ENCODE peak calls at places on chromosomes 11 and 22, in eight cellular contexts. G is HFFc6, J is progenitor cell of endocrine pancreas, O is GM13976, V is WTC11, M is thoracic aorta, E is upper lobe of right lung, Q is CD14-positive monocyte. Z is an unnamed sample.

GRCh38 chr11:36092314-36093030 is 148.6 kb downstream of the LDLRAD3 start:
- DNase-seq in G (no peak), J (no peak), O (no peak), V (peak; percentile 33), M (no peak), E (no peak), Q (no peak), Z (no peak)

GRCh38 chr11:34599406-34599901 is 21.4 kb upstream of the EHF start:
- DNase-seq in G (peak; percentile 90), J (no peak), O (no peak), V (no peak), M (no peak), E (no peak), Q (no peak), Z (no peak)

GRCh38 chr11:32500001-32500400 is 64.7 kb upstream of the WT1 start:
- DNase-seq in G (no peak), J (no peak), O (no peak), V (no peak), M (no peak), E (no peak), Q (no peak), Z (no peak)

GRCh38 chr11:123755813-123756212 is 1.5 kb upstream of the OR6X1 start:
- DNase-seq in G (no peak), J (no peak), O (no peak), V (no peak), M (no peak), E (no peak), Q (no peak), Z (no peak)

GRCh38 chr11:129117595-129118350 is 74.4 kb downstream of the ARHGAP32 start:
- DNase-seq in G (peak; percentile 44), J (no peak), O (peak; percentile 33), V (peak; percentile 19), M (no peak), E (no peak), Q (no peak), Z (no peak)

GRCh38 chr11:22432331-22433065 is 94.3 kb downstream of the SLC17A6 start:
- DNase-seq in G (no peak), J (no peak), O (peak; percentile 17), V (peak; percentile 74), M (no peak), E (no peak), Q (no peak), Z (peak; percentile 60)

GRCh38 chr22:44944891-44945600 is 64.8 kb downstream of the PHF21B start:
- DNase-seq in G (no peak), J (no peak), O (no peak), V (no peak), M (no peak), E (no peak), Q (no peak), Z (no peak)

GRCh38 chr11:120224386-120224785 is 13.6 kb downstream of the OAF start:
- DNase-seq in G (no peak), J (no peak), O (no peak), V (no peak), M (no peak), E (no peak), Q (no peak), Z (no peak)

GRCh38 chr11:128146926-128147605 is 440.3 kb downstream of the ETS1 start:
- DNase-seq in G (no peak), J (no peak), O (no peak), V (no peak), M (no peak), E (no peak), Q (no peak), Z (no peak)

GRCh38 chr22:19641254-19641982 is 72.9 kb upstream of the SEPTIN5 start:
- DNase-seq in G (no peak), J (peak; percentile 62), O (no peak), V (peak; percentile 85), M (no peak), E (no peak), Q (no peak), Z (no peak)

GRCh38 chr11:102473543-102473942 is 21.0 kb upstream of the TMEM123 start:
- DNase-seq in G (no peak), J (no peak), O (no peak), V (no peak), M (no peak), E (no peak), Q (no peak), Z (no peak)

GRCh38 chr22:50189184-50189848 is 3.6 kb downstream of the TRABD start:
- DNase-seq in G (no peak), J (no peak), O (no peak), V (no peak), M (no peak), E (no peak), Q (peak; percentile 45), Z (no peak)

GRCh38 chr11:133403900-133404299 is 128.4 kb downstream of the OPCML start:
- DNase-seq in G (no peak), J (no peak), O (no peak), V (peak; percentile 54), M (no peak), E (no peak), Q (no peak), Z (no peak)

GRCh38 chr11:72624496-72625201 is 49.6 kb downstream of the PDE2A start:
- DNase-seq in G (no peak), J (no peak), O (no peak), V (no peak), M (no peak), E (no peak), Q (peak; percentile 92), Z (no peak)

GRCh38 chr22:27986459-27986858 is 67.4 kb upstream of the PITPNB start:
- DNase-seq in G (no peak), J (no peak), O (no peak), V (no peak), M (no peak), E (no peak), Q (no peak), Z (no peak)

DNA sequence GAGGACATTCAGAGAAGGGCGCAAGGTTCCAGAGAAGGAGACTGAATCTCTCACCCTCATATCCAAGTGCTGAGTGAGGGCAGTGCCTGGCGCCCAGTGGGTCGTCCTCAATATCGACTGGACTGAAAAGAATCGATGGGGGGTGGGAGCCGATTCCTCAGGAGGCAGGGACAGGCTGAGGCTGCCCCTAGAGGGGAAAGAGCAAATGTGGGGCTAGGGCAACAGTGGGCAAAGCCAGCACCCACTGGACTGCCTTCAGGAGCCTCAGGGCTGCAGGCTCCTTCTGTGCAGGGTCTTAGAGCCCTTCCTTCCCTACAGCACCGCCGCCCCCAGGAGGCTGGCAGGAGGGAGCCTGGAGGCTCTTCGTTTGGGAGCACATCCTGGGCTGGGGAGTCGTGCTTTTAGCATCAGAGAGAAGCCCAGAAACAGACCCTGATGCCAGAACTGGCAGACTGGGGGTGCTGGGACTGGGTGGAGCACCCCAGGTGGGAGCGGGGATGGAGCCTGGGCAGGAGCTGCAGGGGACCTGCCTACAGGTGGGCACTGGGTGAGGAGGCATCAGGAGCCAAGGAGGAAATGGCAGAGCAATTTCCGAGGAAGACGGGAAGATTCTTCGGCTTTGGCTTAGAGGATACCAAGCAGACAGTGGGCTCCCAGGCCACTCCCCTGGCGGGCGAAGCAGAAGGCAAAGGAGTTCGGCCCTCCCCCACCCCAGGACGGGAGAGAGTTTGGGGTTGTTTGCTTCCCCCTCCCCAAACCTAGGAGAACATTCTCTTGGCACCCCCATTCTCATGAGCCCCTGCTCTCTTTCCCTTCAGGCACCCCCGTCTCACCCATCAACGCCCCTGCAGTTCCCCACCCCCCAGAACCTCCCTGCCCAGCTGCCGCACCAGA is 1.2 kb downstream of the SYT7 start:
- DNase-seq in G (no peak), J (no peak), O (no peak), V (no peak), M (no peak), E (no peak), Q (no peak), Z (no peak)
- TF ChIP-seq CTCF in G (peak; percentile 45), J (peak; percentile 10), O (no peak), V (no peak), M (no peak), E (no peak), Q (no peak), Z (no peak)

GRCh38 chr11:55701429-55701828 is 39.4 kb downstream of the OR4C6 start:
- DNase-seq in G (no peak), J (no peak), O (no peak), V (no peak), M (no peak), E (no peak), Q (no peak), Z (no peak)

DNA sequence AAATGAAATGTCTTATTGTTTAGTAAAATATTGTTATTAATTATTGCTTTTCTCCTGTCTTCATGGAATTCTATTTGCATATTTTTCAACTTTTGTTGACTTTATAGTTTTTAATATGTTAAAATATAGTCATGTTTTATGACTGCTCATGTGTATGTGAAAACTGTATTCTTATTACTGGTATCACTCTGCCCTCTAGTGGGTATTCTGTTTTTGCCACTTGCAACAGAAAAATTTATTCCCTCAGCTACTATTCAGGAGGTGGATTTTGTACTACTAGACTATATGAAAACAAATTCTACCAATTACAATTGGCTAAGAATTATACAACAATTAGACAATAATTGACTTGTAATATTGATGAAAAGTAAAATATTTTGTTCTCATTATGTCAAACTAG is 45.0 kb downstream of the OR4C6 start:
- DNase-seq in G (peak; percentile 12), J (no peak), O (peak; percentile 29), V (no peak), M (no peak), E (no peak), Q (no peak), Z (no peak)
- TF ChIP-seq CTCF in G (peak; percentile 78), J (peak; percentile 41), O (peak; percentile 36), V (peak; percentile 32), M (no peak), E (peak; percentile 52), Q (no peak), Z (peak; percentile 84)

DNA sequence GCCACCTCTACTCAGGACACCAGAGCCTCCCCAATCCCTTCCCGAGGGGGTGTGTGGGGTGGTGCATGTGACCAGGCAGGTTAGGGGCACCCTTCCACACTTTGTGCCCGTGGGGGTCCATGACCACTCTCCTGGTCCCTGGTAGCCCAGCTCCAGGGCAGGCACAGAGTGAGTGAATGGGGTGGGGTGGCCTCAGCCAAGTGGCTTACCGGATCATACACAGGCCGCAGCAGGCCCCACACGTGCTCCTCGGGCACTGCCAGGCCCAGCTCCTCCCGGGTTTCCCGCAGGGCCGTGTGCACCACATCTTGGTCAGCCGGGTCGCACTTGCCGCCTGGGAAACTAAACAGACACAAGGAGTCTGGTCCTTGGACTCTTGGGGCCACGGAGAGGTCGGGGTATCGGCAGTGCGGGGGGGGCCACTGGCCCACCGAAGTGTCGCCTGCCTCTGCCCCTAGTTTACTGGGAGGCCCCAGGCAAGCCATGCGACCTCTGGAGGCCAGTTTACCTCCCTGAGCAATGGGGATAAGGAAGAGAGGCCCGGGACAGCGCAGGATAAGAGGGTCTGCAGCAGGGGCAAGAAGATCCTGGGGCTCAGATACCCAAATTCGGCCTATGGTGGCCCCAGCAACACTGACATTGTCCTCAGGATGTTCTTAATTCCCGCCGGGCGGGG is 889 bp downstream of the NUDT8 start:
- DNase-seq in G (no peak), J (no peak), O (no peak), V (no peak), M (no peak), E (peak; percentile 66), Q (peak; percentile 44), Z (peak; percentile 74)
- TF ChIP-seq CTCF in G (no peak), J (no peak), O (no peak), V (no peak), M (no peak), E (no peak), Q (no peak), Z (no peak)

GRCh38 chr11:44178381-44178780 is 82.9 kb downstream of the EXT2 start:
- DNase-seq in G (peak; percentile 71), J (no peak), O (no peak), V (no peak), M (no peak), E (no peak), Q (no peak), Z (no peak)
- TF ChIP-seq CTCF in G (peak; percentile 46), J (no peak), O (no peak), V (no peak), M (no peak), E (no peak), Q (no peak), Z (peak; percentile 53)

Z was measured in chondrocyte.